ENCODE peak calls at places on chromosomes 13 and 19, in six cellular contexts. One of them, this sample, is unnamed.

GRCh38 chr19:4140237-4140711 is 13.2 kb upstream of the CREB3L3 start:
- DNase-seq in EL: peak; percentile 67
- DNase-seq in activated naive CD4-positive, alpha-beta T cell: no peak
- DNase-seq in activated T-helper 1 cell treated with Interleukin-2 at 50 U/mL for 16 hours: no peak
- DNase-seq in GM20000: peak; percentile 79
- DNase-seq in GM12892: peak; percentile 60
- DNase-seq in this sample: peak; percentile 59

GRCh38 chr13:98556968-98557591 is 19.8 kb downstream of the STK24 start:
- DNase-seq in GM20000: no peak
- DNase-seq in EL: peak; percentile 91
- DNase-seq in activated naive CD4-positive, alpha-beta T cell: no peak
- DNase-seq in activated T-helper 1 cell treated with Interleukin-2 at 50 U/mL for 16 hours: no peak
- DNase-seq in GM12892: no peak
- DNase-seq in this sample: no peak

GRCh38 chr13:113669871-113670341 is 2.9 kb downstream of the GRK1 start:
- DNase-seq in GM12892: no peak
- DNase-seq in activated naive CD4-positive, alpha-beta T cell: no peak
- DNase-seq in EL: no peak
- DNase-seq in GM20000: no peak
- DNase-seq in activated T-helper 1 cell treated with Interleukin-2 at 50 U/mL for 16 hours: no peak
- DNase-seq in this sample: no peak

GRCh38 chr19:48636859-48637448 is at the start of gene DBP:
- DNase-seq in GM12892: no peak
- DNase-seq in EL: peak; percentile 48
- DNase-seq in activated T-helper 1 cell treated with Interleukin-2 at 50 U/mL for 16 hours: no peak
- DNase-seq in activated naive CD4-positive, alpha-beta T cell: no peak
- DNase-seq in GM20000: no peak
- DNase-seq in this sample: no peak

GRCh38 chr19:52748336-52748950 is 13.6 kb upstream of the ZNF611 start:
- DNase-seq in GM20000: no peak
- DNase-seq in EL: peak; percentile 57
- DNase-seq in GM12892: no peak
- DNase-seq in activated naive CD4-positive, alpha-beta T cell: no peak
- DNase-seq in activated T-helper 1 cell treated with Interleukin-2 at 50 U/mL for 16 hours: no peak
- DNase-seq in this sample: peak; percentile 65

GRCh38 chr19:58218899-58219298 is 9.8 kb upstream of the ZNF544 start:
- DNase-seq in activated T-helper 1 cell treated with Interleukin-2 at 50 U/mL for 16 hours: peak; percentile 12
- DNase-seq in GM20000: no peak
- DNase-seq in GM12892: no peak
- DNase-seq in EL: peak; percentile 31
- DNase-seq in activated naive CD4-positive, alpha-beta T cell: no peak
- DNase-seq in this sample: peak; percentile 25

GRCh38 chr13:36454962-36455361 is 22.7 kb downstream of the CCNA1 start:
- DNase-seq in activated naive CD4-positive, alpha-beta T cell: no peak
- DNase-seq in GM12892: no peak
- DNase-seq in activated T-helper 1 cell treated with Interleukin-2 at 50 U/mL for 16 hours: no peak
- DNase-seq in GM20000: no peak
- DNase-seq in EL: no peak
- DNase-seq in this sample: no peak

GRCh38 chr19:38030681-38031422 is 123.8 kb downstream of the SIPA1L3 start:
- DNase-seq in GM12892: no peak
- DNase-seq in GM20000: no peak
- DNase-seq in activated naive CD4-positive, alpha-beta T cell: no peak
- DNase-seq in EL: no peak
- DNase-seq in activated T-helper 1 cell treated with Interleukin-2 at 50 U/mL for 16 hours: no peak
- DNase-seq in this sample: no peak

GRCh38 chr19:43504426-43505185 is at the start of gene PHLDB3:
- DNase-seq in activated naive CD4-positive, alpha-beta T cell: no peak
- DNase-seq in activated T-helper 1 cell treated with Interleukin-2 at 50 U/mL for 16 hours: peak; percentile 41
- DNase-seq in GM12892: no peak
- DNase-seq in GM20000: no peak
- DNase-seq in EL: no peak
- DNase-seq in this sample: peak; percentile 25

GRCh38 chr19:35142531-35143230 is 374 bp upstream of the FXYD7 start:
- DNase-seq in activated T-helper 1 cell treated with Interleukin-2 at 50 U/mL for 16 hours: peak; percentile 68
- DNase-seq in GM12892: peak; percentile 61
- DNase-seq in GM20000: peak; percentile 83
- DNase-seq in activated naive CD4-positive, alpha-beta T cell: peak; percentile 48
- DNase-seq in EL: peak; percentile 42
- DNase-seq in this sample: peak; percentile 29

GRCh38 chr13:114110091-114110829 is 22.2 kb downstream of the RASA3 start:
- DNase-seq in EL: peak; percentile 34
- DNase-seq in activated T-helper 1 cell treated with Interleukin-2 at 50 U/mL for 16 hours: peak; percentile 73
- DNase-seq in GM20000: peak; percentile 67
- DNase-seq in GM12892: peak; percentile 71
- DNase-seq in activated naive CD4-positive, alpha-beta T cell: peak; percentile 26
- DNase-seq in this sample: no peak

GRCh38 chr13:76991432-76991795 is 467 bp upstream of the CLN5 start:
- DNase-seq in activated naive CD4-positive, alpha-beta T cell: peak; percentile 46
- DNase-seq in GM20000: peak; percentile 80
- DNase-seq in GM12892: peak; percentile 22
- DNase-seq in EL: peak; percentile 1
- DNase-seq in activated T-helper 1 cell treated with Interleukin-2 at 50 U/mL for 16 hours: peak; percentile 59
- DNase-seq in this sample: peak; percentile 8

GRCh38 chr19:40332669-40333068 is 15.5 kb downstream of the C19orf47 start:
- DNase-seq in EL: no peak
- DNase-seq in activated naive CD4-positive, alpha-beta T cell: no peak
- DNase-seq in GM20000: no peak
- DNase-seq in GM12892: no peak
- DNase-seq in activated T-helper 1 cell treated with Interleukin-2 at 50 U/mL for 16 hours: no peak
- DNase-seq in this sample: no peak

GRCh38 chr19:33641261-33641660 is 19.5 kb downstream of the CHST8 start:
- DNase-seq in GM20000: no peak
- DNase-seq in GM12892: no peak
- DNase-seq in activated naive CD4-positive, alpha-beta T cell: no peak
- DNase-seq in activated T-helper 1 cell treated with Interleukin-2 at 50 U/mL for 16 hours: no peak
- DNase-seq in EL: no peak
- DNase-seq in this sample: no peak

GRCh38 chr19:40716031-40716654 is 543 bp downstream of the COQ8B start:
- DNase-seq in EL: peak; percentile 92
- DNase-seq in activated T-helper 1 cell treated with Interleukin-2 at 50 U/mL for 16 hours: peak; percentile 43
- DNase-seq in activated naive CD4-positive, alpha-beta T cell: no peak
- DNase-seq in GM12892: no peak
- DNase-seq in GM20000: peak; percentile 46
- DNase-seq in this sample: no peak

GRCh38 chr13:22031702-22032286 is 360.9 kb downstream of the FGF9 start:
- DNase-seq in activated T-helper 1 cell treated with Interleukin-2 at 50 U/mL for 16 hours: no peak
- DNase-seq in EL: no peak
- DNase-seq in activated naive CD4-positive, alpha-beta T cell: no peak
- DNase-seq in GM12892: no peak
- DNase-seq in GM20000: no peak
- DNase-seq in this sample: no peak

GRCh38 chr19:50178859-50179537 is 15.9 kb upstream of the IZUMO2 start:
- DNase-seq in activated T-helper 1 cell treated with Interleukin-2 at 50 U/mL for 16 hours: no peak
- DNase-seq in activated naive CD4-positive, alpha-beta T cell: no peak
- DNase-seq in EL: peak; percentile 12
- DNase-seq in GM12892: no peak
- DNase-seq in GM20000: no peak
- DNase-seq in this sample: no peak

GRCh38 chr19:17721821-17722220 is 2.5 kb downstream of the MAP1S start:
- DNase-seq in EL: peak; percentile 56
- DNase-seq in GM12892: no peak
- DNase-seq in activated naive CD4-positive, alpha-beta T cell: no peak
- DNase-seq in GM20000: no peak
- DNase-seq in activated T-helper 1 cell treated with Interleukin-2 at 50 U/mL for 16 hours: no peak
- DNase-seq in this sample: no peak

GRCh38 chr19:13796301-13797057 is 1.2 kb downstream of the ZSWIM4 start:
- DNase-seq in activated T-helper 1 cell treated with Interleukin-2 at 50 U/mL for 16 hours: no peak
- DNase-seq in EL: peak; percentile 98
- DNase-seq in activated naive CD4-positive, alpha-beta T cell: no peak
- DNase-seq in GM20000: peak; percentile 78
- DNase-seq in GM12892: no peak
- DNase-seq in this sample: peak; percentile 90

GRCh38 chr19:34096020-34096915 is 76.0 kb upstream of the LSM14A start:
- DNase-seq in EL: peak; percentile 57
- DNase-seq in GM20000: peak; percentile 30
- DNase-seq in activated T-helper 1 cell treated with Interleukin-2 at 50 U/mL for 16 hours: no peak
- DNase-seq in GM12892: no peak
- DNase-seq in activated naive CD4-positive, alpha-beta T cell: no peak
- DNase-seq in this sample: peak; percentile 65

GRCh38 chr13:99542788-99543406 is 41.6 kb downstream of the TM9SF2 start:
- DNase-seq in activated T-helper 1 cell treated with Interleukin-2 at 50 U/mL for 16 hours: peak; percentile 9
- DNase-seq in EL: no peak
- DNase-seq in GM20000: peak; percentile 76
- DNase-seq in activated naive CD4-positive, alpha-beta T cell: no peak
- DNase-seq in GM12892: peak; percentile 40
- DNase-seq in this sample: no peak

GRCh38 chr13:47481521-47481920 is 519.6 kb downstream of the SUCLA2 start:
- DNase-seq in activated T-helper 1 cell treated with Interleukin-2 at 50 U/mL for 16 hours: no peak
- DNase-seq in activated naive CD4-positive, alpha-beta T cell: no peak
- DNase-seq in GM20000: no peak
- DNase-seq in EL: no peak
- DNase-seq in GM12892: no peak
- DNase-seq in this sample: no peak

GRCh38 chr13:106145997-106146864 is 389.2 kb downstream of the EFNB2 start:
- DNase-seq in GM20000: no peak
- DNase-seq in activated naive CD4-positive, alpha-beta T cell: no peak
- DNase-seq in EL: no peak
- DNase-seq in activated T-helper 1 cell treated with Interleukin-2 at 50 U/mL for 16 hours: no peak
- DNase-seq in GM12892: no peak
- DNase-seq in this sample: no peak

GRCh38 chr13:94345374-94346195 is 133.9 kb downstream of the DCT start:
- DNase-seq in activated T-helper 1 cell treated with Interleukin-2 at 50 U/mL for 16 hours: no peak
- DNase-seq in GM12892: no peak
- DNase-seq in EL: peak; percentile 44
- DNase-seq in GM20000: no peak
- DNase-seq in activated naive CD4-positive, alpha-beta T cell: no peak
- DNase-seq in this sample: peak; percentile 45

GRCh38 chr19:34253711-34254551 is 423 bp upstream of the GARRE1 start:
- DNase-seq in activated T-helper 1 cell treated with Interleukin-2 at 50 U/mL for 16 hours: peak; percentile 78
- DNase-seq in activated naive CD4-positive, alpha-beta T cell: peak; percentile 56
- DNase-seq in EL: peak; percentile 63
- DNase-seq in GM20000: no peak
- DNase-seq in GM12892: peak; percentile 83
- DNase-seq in this sample: peak; percentile 55

GRCh38 chr19:4970558-4971423 is 1.9 kb downstream of the KDM4B start:
- DNase-seq in activated T-helper 1 cell treated with Interleukin-2 at 50 U/mL for 16 hours: no peak
- DNase-seq in GM20000: no peak
- DNase-seq in EL: peak; percentile 36
- DNase-seq in GM12892: no peak
- DNase-seq in activated naive CD4-positive, alpha-beta T cell: no peak
- DNase-seq in this sample: no peak

GRCh38 chr19:31715249-31715944 is 366.2 kb upstream of the TSHZ3 start:
- DNase-seq in activated naive CD4-positive, alpha-beta T cell: no peak
- DNase-seq in GM12892: no peak
- DNase-seq in activated T-helper 1 cell treated with Interleukin-2 at 50 U/mL for 16 hours: no peak
- DNase-seq in EL: no peak
- DNase-seq in GM20000: no peak
- DNase-seq in this sample: peak; percentile 27

GRCh38 chr13:97189943-97190342 is 32.2 kb upstream of the MBNL2 start:
- DNase-seq in EL: no peak
- DNase-seq in activated naive CD4-positive, alpha-beta T cell: no peak
- DNase-seq in activated T-helper 1 cell treated with Interleukin-2 at 50 U/mL for 16 hours: no peak
- DNase-seq in GM20000: no peak
- DNase-seq in GM12892: no peak
- DNase-seq in this sample: no peak

GRCh38 chr13:88063741-88064140 is 392.6 kb downstream of the SLITRK5 start:
- DNase-seq in GM20000: no peak
- DNase-seq in GM12892: no peak
- DNase-seq in EL: no peak
- DNase-seq in activated naive CD4-positive, alpha-beta T cell: no peak
- DNase-seq in activated T-helper 1 cell treated with Interleukin-2 at 50 U/mL for 16 hours: no peak
- DNase-seq in this sample: no peak

GRCh38 chr19:18596752-18597157 is 8.2 kb downstream of the REX1BD start:
- DNase-seq in activated T-helper 1 cell treated with Interleukin-2 at 50 U/mL for 16 hours: no peak
- DNase-seq in EL: peak; percentile 20
- DNase-seq in activated naive CD4-positive, alpha-beta T cell: no peak
- DNase-seq in GM12892: no peak
- DNase-seq in GM20000: peak; percentile 65
- DNase-seq in this sample: peak; percentile 32

GRCh38 chr19:5559804-5560133 is 8.0 kb downstream of the TINCR start:
- DNase-seq in activated T-helper 1 cell treated with Interleukin-2 at 50 U/mL for 16 hours: no peak
- DNase-seq in activated naive CD4-positive, alpha-beta T cell: no peak
- DNase-seq in GM20000: no peak
- DNase-seq in GM12892: no peak
- DNase-seq in EL: no peak
- DNase-seq in this sample: no peak

GRCh38 chr19:18473003-18473705 is 35.2 kb upstream of the ISYNA1 start:
- DNase-seq in GM12892: no peak
- DNase-seq in activated T-helper 1 cell treated with Interleukin-2 at 50 U/mL for 16 hours: no peak
- DNase-seq in EL: no peak
- DNase-seq in GM20000: no peak
- DNase-seq in activated naive CD4-positive, alpha-beta T cell: no peak
- DNase-seq in this sample: no peak

GRCh38 chr19:867301-867793 is 7.9 kb downstream of the CFD start:
- DNase-seq in GM20000: no peak
- DNase-seq in GM12892: no peak
- DNase-seq in activated naive CD4-positive, alpha-beta T cell: no peak
- DNase-seq in EL: no peak
- DNase-seq in activated T-helper 1 cell treated with Interleukin-2 at 50 U/mL for 16 hours: no peak
- DNase-seq in this sample: no peak

This sample was measured in fibroblast of lung.